ENCODE peak calls at places on chromosomes 12 and 14, in four cellular contexts. One of them, this sample, is unnamed.
A peak's percentile ranks its signal among the peaks of the same experiment; 100 is the strongest.

GRCh38 chr14:104294983-104295680 is 156.7 kb downstream of the KIF26A start:
- DNase-seq in RKO: no peak
- DNase-seq in GM23248: no peak
- DNase-seq in activated CD4-positive, alpha-beta T cell treated with anti-CD3 and anti-CD28 coated beads for 1 hour: no peak
- DNase-seq in this sample: no peak

GRCh38 chr14:29908652-29909577 is 18.7 kb downstream of the PRKD1 start:
- DNase-seq in RKO: no peak
- DNase-seq in GM23248: no peak
- DNase-seq in activated CD4-positive, alpha-beta T cell treated with anti-CD3 and anti-CD28 coated beads for 1 hour: no peak
- DNase-seq in this sample: no peak

GRCh38 chr14:61545716-61546455 is 149.4 kb upstream of the HIF1A start:
- DNase-seq in RKO: no peak
- DNase-seq in GM23248: no peak
- DNase-seq in activated CD4-positive, alpha-beta T cell treated with anti-CD3 and anti-CD28 coated beads for 1 hour: no peak
- DNase-seq in this sample: no peak

GRCh38 chr14:59450716-59451115 is 14.5 kb downstream of the GPR135 start:
- DNase-seq in RKO: no peak
- DNase-seq in GM23248: no peak
- DNase-seq in activated CD4-positive, alpha-beta T cell treated with anti-CD3 and anti-CD28 coated beads for 1 hour: no peak
- DNase-seq in this sample: no peak

GRCh38 chr12:19482551-19483109 is 43.3 kb downstream of the AEBP2 start:
- DNase-seq in RKO: no peak
- DNase-seq in GM23248: no peak
- DNase-seq in activated CD4-positive, alpha-beta T cell treated with anti-CD3 and anti-CD28 coated beads for 1 hour: peak; percentile 12
- DNase-seq in this sample: peak; percentile 92

GRCh38 chr12:92400006-92400405 is 254.4 kb upstream of the BTG1 start:
- DNase-seq in RKO: no peak
- DNase-seq in GM23248: no peak
- DNase-seq in activated CD4-positive, alpha-beta T cell treated with anti-CD3 and anti-CD28 coated beads for 1 hour: no peak
- DNase-seq in this sample: no peak

GRCh38 chr12:127148318-127148717 is 1118.7 kb upstream of the TMEM132C start:
- DNase-seq in RKO: no peak
- DNase-seq in GM23248: no peak
- DNase-seq in activated CD4-positive, alpha-beta T cell treated with anti-CD3 and anti-CD28 coated beads for 1 hour: no peak
- DNase-seq in this sample: no peak

GRCh38 chr12:39230086-39230485 is 212.8 kb downstream of the KIF21A start:
- DNase-seq in RKO: peak; percentile 22
- DNase-seq in GM23248: no peak
- DNase-seq in activated CD4-positive, alpha-beta T cell treated with anti-CD3 and anti-CD28 coated beads for 1 hour: no peak
- DNase-seq in this sample: peak; percentile 80

GRCh38 chr14:55574988-55575387 is 5.0 kb upstream of the KTN1 start:
- DNase-seq in RKO: no peak
- DNase-seq in GM23248: no peak
- DNase-seq in activated CD4-positive, alpha-beta T cell treated with anti-CD3 and anti-CD28 coated beads for 1 hour: no peak
- DNase-seq in this sample: no peak

GRCh38 chr14:66099451-66099850 is 386.7 kb upstream of the CCDC196 start:
- DNase-seq in RKO: no peak
- DNase-seq in GM23248: no peak
- DNase-seq in activated CD4-positive, alpha-beta T cell treated with anti-CD3 and anti-CD28 coated beads for 1 hour: no peak
- DNase-seq in this sample: no peak

GRCh38 chr12:111029305-111029704 is 108.9 kb upstream of the MYL2 start:
- DNase-seq in RKO: no peak
- DNase-seq in GM23248: no peak
- DNase-seq in activated CD4-positive, alpha-beta T cell treated with anti-CD3 and anti-CD28 coated beads for 1 hour: no peak
- DNase-seq in this sample: no peak

GRCh38 chr12:7907009-7907408 is 29.0 kb downstream of the SLC2A3 start:
- DNase-seq in RKO: peak; percentile 73
- DNase-seq in GM23248: peak; percentile 52
- DNase-seq in activated CD4-positive, alpha-beta T cell treated with anti-CD3 and anti-CD28 coated beads for 1 hour: no peak
- DNase-seq in this sample: peak; percentile 42

GRCh38 chr14:104964546-104964945 is 13.6 kb downstream of the AHNAK2 start:
- DNase-seq in RKO: no peak
- DNase-seq in GM23248: no peak
- DNase-seq in activated CD4-positive, alpha-beta T cell treated with anti-CD3 and anti-CD28 coated beads for 1 hour: no peak
- DNase-seq in this sample: no peak

GRCh38 chr12:23767834-23768233 is 181.6 kb downstream of the SOX5 start:
- DNase-seq in RKO: no peak
- DNase-seq in GM23248: no peak
- DNase-seq in activated CD4-positive, alpha-beta T cell treated with anti-CD3 and anti-CD28 coated beads for 1 hour: no peak
- DNase-seq in this sample: no peak

GRCh38 chr14:76694106-76694505 is 67.2 kb upstream of the VASH1 start:
- DNase-seq in RKO: no peak
- DNase-seq in GM23248: no peak
- DNase-seq in activated CD4-positive, alpha-beta T cell treated with anti-CD3 and anti-CD28 coated beads for 1 hour: no peak
- DNase-seq in this sample: no peak

GRCh38 chr12:106248849-106249371 is 1.1 kb upstream of the CKAP4 start:
- DNase-seq in RKO: peak; percentile 85
- DNase-seq in GM23248: peak; percentile 90
- DNase-seq in activated CD4-positive, alpha-beta T cell treated with anti-CD3 and anti-CD28 coated beads for 1 hour: no peak
- DNase-seq in this sample: peak; percentile 29

GRCh38 chr12:34625116-34625515 is 602.8 kb downstream of the ALG10 start:
- DNase-seq in RKO: peak; percentile 60
- DNase-seq in GM23248: peak; percentile 54
- DNase-seq in activated CD4-positive, alpha-beta T cell treated with anti-CD3 and anti-CD28 coated beads for 1 hour: no peak
- DNase-seq in this sample: peak; percentile 20

GRCh38 chr14:45177081-45177480 is 41.4 kb downstream of the FANCM start:
- DNase-seq in RKO: peak; percentile 38
- DNase-seq in GM23248: peak; percentile 86
- DNase-seq in activated CD4-positive, alpha-beta T cell treated with anti-CD3 and anti-CD28 coated beads for 1 hour: no peak
- DNase-seq in this sample: peak; percentile 92

GRCh38 chr14:65243766-65244442 is 141.6 kb upstream of the MAX start:
- DNase-seq in RKO: no peak
- DNase-seq in GM23248: peak; percentile 52
- DNase-seq in activated CD4-positive, alpha-beta T cell treated with anti-CD3 and anti-CD28 coated beads for 1 hour: no peak
- DNase-seq in this sample: no peak

GRCh38 chr12:31732926-31733548 is 4.2 kb upstream of the AMN1 start:
- DNase-seq in RKO: peak; percentile 88
- DNase-seq in GM23248: peak; percentile 83
- DNase-seq in activated CD4-positive, alpha-beta T cell treated with anti-CD3 and anti-CD28 coated beads for 1 hour: no peak
- DNase-seq in this sample: peak; percentile 98

GRCh38 chr12:57740656-57741412 is 2.3 kb upstream of the AGAP2 start:
- DNase-seq in RKO: no peak
- DNase-seq in GM23248: no peak
- DNase-seq in activated CD4-positive, alpha-beta T cell treated with anti-CD3 and anti-CD28 coated beads for 1 hour: peak; percentile 64
- DNase-seq in this sample: no peak

GRCh38 chr12:22635812-22636211 is 10.8 kb downstream of the ETNK1 start:
- DNase-seq in RKO: no peak
- DNase-seq in GM23248: peak; percentile 51
- DNase-seq in activated CD4-positive, alpha-beta T cell treated with anti-CD3 and anti-CD28 coated beads for 1 hour: no peak
- DNase-seq in this sample: no peak

GRCh38 chr12:56152132-56152755 is at the start of gene MYL6B:
- DNase-seq in RKO: peak; percentile 97
- DNase-seq in GM23248: peak; percentile 98
- DNase-seq in activated CD4-positive, alpha-beta T cell treated with anti-CD3 and anti-CD28 coated beads for 1 hour: peak; percentile 90
- DNase-seq in this sample: peak; percentile 94

GRCh38 chr12:5200276-5201087 is 156.8 kb downstream of the KCNA5 start:
- DNase-seq in RKO: no peak
- DNase-seq in GM23248: peak; percentile 46
- DNase-seq in activated CD4-positive, alpha-beta T cell treated with anti-CD3 and anti-CD28 coated beads for 1 hour: no peak
- DNase-seq in this sample: peak; percentile 18

GRCh38 chr12:98440165-98440581 is 75.2 kb upstream of the TMPO start:
- DNase-seq in RKO: no peak
- DNase-seq in GM23248: peak; percentile 97
- DNase-seq in activated CD4-positive, alpha-beta T cell treated with anti-CD3 and anti-CD28 coated beads for 1 hour: no peak
- DNase-seq in this sample: peak; percentile 96

GRCh38 chr12:124940393-124941169 is 26.1 kb upstream of the UBC start:
- DNase-seq in RKO: peak; percentile 98
- DNase-seq in GM23248: peak; percentile 98
- DNase-seq in activated CD4-positive, alpha-beta T cell treated with anti-CD3 and anti-CD28 coated beads for 1 hour: peak; percentile 73
- DNase-seq in this sample: peak; percentile 93

GRCh38 chr14:104871145-104871655 is 6.1 kb downstream of the CEP170B start:
- DNase-seq in RKO: no peak
- DNase-seq in GM23248: no peak
- DNase-seq in activated CD4-positive, alpha-beta T cell treated with anti-CD3 and anti-CD28 coated beads for 1 hour: no peak
- DNase-seq in this sample: no peak

GRCh38 chr12:130838284-130838950 is 633 bp downstream of the STX2 start:
- DNase-seq in RKO: peak; percentile 42
- DNase-seq in GM23248: peak; percentile 64
- DNase-seq in activated CD4-positive, alpha-beta T cell treated with anti-CD3 and anti-CD28 coated beads for 1 hour: no peak
- DNase-seq in this sample: peak; percentile 35

GRCh38 chr12:6235906-6236640 is 35.9 kb downstream of the CD9 start:
- DNase-seq in RKO: no peak
- DNase-seq in GM23248: no peak
- DNase-seq in activated CD4-positive, alpha-beta T cell treated with anti-CD3 and anti-CD28 coated beads for 1 hour: no peak
- DNase-seq in this sample: no peak

GRCh38 chr14:44204061-44204815 is 302.8 kb downstream of the FSCB start:
- DNase-seq in RKO: no peak
- DNase-seq in GM23248: no peak
- DNase-seq in activated CD4-positive, alpha-beta T cell treated with anti-CD3 and anti-CD28 coated beads for 1 hour: no peak
- DNase-seq in this sample: no peak

GRCh38 chr14:77612011-77612620 is 4.3 kb downstream of the SPTLC2 start:
- DNase-seq in RKO: no peak
- DNase-seq in GM23248: peak; percentile 60
- DNase-seq in activated CD4-positive, alpha-beta T cell treated with anti-CD3 and anti-CD28 coated beads for 1 hour: no peak
- DNase-seq in this sample: peak; percentile 10

GRCh38 chr12:28987538-28988383 is 161.3 kb upstream of the FAR2 start:
- DNase-seq in RKO: no peak
- DNase-seq in GM23248: no peak
- DNase-seq in activated CD4-positive, alpha-beta T cell treated with anti-CD3 and anti-CD28 coated beads for 1 hour: no peak
- DNase-seq in this sample: no peak

GRCh38 chr12:49609875-49610154 is 4.4 kb upstream of the FAM186B start:
- DNase-seq in RKO: peak; percentile 37
- DNase-seq in GM23248: peak; percentile 37
- DNase-seq in activated CD4-positive, alpha-beta T cell treated with anti-CD3 and anti-CD28 coated beads for 1 hour: no peak
- DNase-seq in this sample: peak; percentile 52

GRCh38 chr12:47296828-47297227 is 217.1 kb upstream of the AMIGO2 start:
- DNase-seq in RKO: no peak
- DNase-seq in GM23248: no peak
- DNase-seq in activated CD4-positive, alpha-beta T cell treated with anti-CD3 and anti-CD28 coated beads for 1 hour: no peak
- DNase-seq in this sample: no peak

GRCh38 chr14:55111122-55111705 is 17.8 kb upstream of the LGALS3 start:
- DNase-seq in RKO: no peak
- DNase-seq in GM23248: no peak
- DNase-seq in activated CD4-positive, alpha-beta T cell treated with anti-CD3 and anti-CD28 coated beads for 1 hour: no peak
- DNase-seq in this sample: no peak

GRCh38 chr14:89136587-89136986 is 280.4 kb downstream of the FOXN3 start:
- DNase-seq in RKO: no peak
- DNase-seq in GM23248: no peak
- DNase-seq in activated CD4-positive, alpha-beta T cell treated with anti-CD3 and anti-CD28 coated beads for 1 hour: no peak
- DNase-seq in this sample: no peak

GRCh38 chr12:77724367-77724957 is 106.2 kb upstream of the NAV3 start:
- DNase-seq in RKO: peak; percentile 74
- DNase-seq in GM23248: peak; percentile 70
- DNase-seq in activated CD4-positive, alpha-beta T cell treated with anti-CD3 and anti-CD28 coated beads for 1 hour: no peak
- DNase-seq in this sample: peak; percentile 54

GRCh38 chr14:72812292-72812851 is 81.5 kb downstream of the DPF3 start:
- DNase-seq in RKO: no peak
- DNase-seq in GM23248: no peak
- DNase-seq in activated CD4-positive, alpha-beta T cell treated with anti-CD3 and anti-CD28 coated beads for 1 hour: no peak
- DNase-seq in this sample: peak; percentile 61